ENCODE peak calls at places on chromosome 5, in ten cellular contexts. A is MM.1S, I is psoas muscle, M is AG09309, D is A549, Y is IMR-90, H is esophagus squamous epithelium, C is BJ, S is fibroblast of villous mesenchyme, V is mucosa of descending colon. W is an unnamed sample.

GRCh38 chr5:36685631-36686147 is 79.3 kb downstream of the SLC1A3 start:
- DNase-seq in S (peak), H (no peak), Y (no peak), A (peak), C (no peak), I (no peak), V (no peak), D (no peak), M (no peak), W (no peak)

GRCh38 chr5:116990010-116990409 is 415.4 kb upstream of the SEMA6A start:
- DNase-seq in M (no peak), Y (no peak), D (no peak), S (no peak), I (no peak), A (no peak), H (no peak), V (no peak), C (no peak), W (no peak)

GRCh38 chr5:165630211-165630866 is 2124.9 kb downstream of the MAT2B start:
- DNase-seq in M (no peak), H (no peak), Y (peak), V (no peak), I (no peak), S (peak), D (peak), C (no peak), A (peak), W (peak)

GRCh38 chr5:124935060-124935459 is 188.6 kb upstream of the ZNF608 start:
- DNase-seq in I (no peak), S (no peak), V (no peak), H (no peak), C (no peak), D (no peak), Y (no peak), A (peak), M (no peak), W (no peak)

GRCh38 chr5:143134269-143134668 is 269.2 kb downstream of the NR3C1 start:
- DNase-seq in V (no peak), Y (peak), H (no peak), I (no peak), D (no peak), M (no peak), S (no peak), C (no peak), A (no peak), W (no peak)

GRCh38 chr5:35009059-35009458 is 38.7 kb downstream of the AGXT2 start:
- DNase-seq in V (no peak), C (no peak), D (no peak), H (no peak), I (no peak), M (no peak), Y (peak), S (no peak), A (no peak), W (no peak)

GRCh38 chr5:178277866-178278265 is 45.3 kb upstream of the PHYKPL start:
- DNase-seq in A (no peak), D (no peak), M (no peak), H (no peak), Y (no peak), I (no peak), C (no peak), S (no peak), V (no peak), W (no peak)

GRCh38 chr5:16179511-16179935 is at the start of gene MARCHF11:
- DNase-seq in Y (no peak), C (no peak), H (no peak), A (no peak), S (no peak), M (no peak), V (no peak), I (no peak), D (no peak), W (no peak)

GRCh38 chr5:102271759-102272158 is 24.3 kb downstream of the SLCO4C1 start:
- DNase-seq in I (no peak), S (no peak), Y (no peak), A (no peak), M (no peak), H (no peak), V (no peak), C (no peak), D (no peak), W (no peak)

GRCh38 chr5:6576861-6577501 is 55.9 kb downstream of the NSUN2 start:
- DNase-seq in S (peak), H (no peak), D (peak), M (peak), C (peak), Y (peak), I (no peak), V (no peak), A (peak), W (peak)

GRCh38 chr5:20554001-20554400 is 566.0 kb upstream of the CDH18 start:
- DNase-seq in V (no peak), Y (no peak), C (no peak), I (no peak), D (no peak), H (no peak), S (no peak), A (no peak), M (no peak), W (no peak)

GRCh38 chr5:72842816-72843215 is 26.4 kb downstream of the TNPO1 start:
- DNase-seq in V (no peak), A (no peak), D (peak), C (no peak), M (no peak), S (no peak), I (no peak), H (no peak), Y (peak), W (no peak)

GRCh38 chr5:60959156-60959555 is 14.2 kb downstream of the NDUFAF2 start:
- DNase-seq in I (no peak), Y (peak), C (no peak), D (no peak), V (no peak), M (no peak), S (peak), H (no peak), A (peak), W (no peak)

GRCh38 chr5:171342362-171343111 is 33.5 kb downstream of the TLX3 start:
- DNase-seq in M (peak), D (peak), H (no peak), A (peak), S (peak), Y (peak), I (no peak), C (no peak), V (no peak), W (peak)

GRCh38 chr5:86864022-86864421 is 246.3 kb downstream of the COX7C start:
- DNase-seq in I (no peak), A (no peak), C (no peak), M (no peak), H (no peak), V (no peak), S (no peak), Y (no peak), D (no peak), W (no peak)

GRCh38 chr5:34762321-34762871 is 76.6 kb upstream of the TTC23L start:
- DNase-seq in C (peak), H (no peak), D (no peak), Y (peak), M (peak), V (no peak), S (peak), A (no peak), I (peak), W (no peak)

GRCh38 chr5:73378070-73378469 is 70.5 kb downstream of the FOXD1 start:
- DNase-seq in A (no peak), C (no peak), I (no peak), S (peak), D (no peak), H (no peak), V (no peak), Y (peak), M (no peak), W (no peak)

GRCh38 chr5:2739360-2740050 is 12.0 kb downstream of the IRX2 start:
- DNase-seq in V (no peak), M (no peak), H (no peak), D (no peak), S (no peak), I (no peak), Y (no peak), C (no peak), A (no peak), W (no peak)

GRCh38 chr5:4868140-4868735 is 271.9 kb upstream of the ADAMTS16 start:
- DNase-seq in D (peak), C (no peak), Y (no peak), S (peak), V (peak), A (peak), H (no peak), I (peak), M (no peak), W (peak)

GRCh38 chr5:97538916-97539315 is 355.9 kb upstream of the RIOK2 start:
- DNase-seq in D (no peak), H (no peak), I (no peak), A (no peak), M (no peak), C (no peak), Y (no peak), V (no peak), S (no peak), W (no peak)

GRCh38 chr5:32168460-32169033 is 5.6 kb downstream of the GOLPH3 start:
- DNase-seq in M (no peak), C (no peak), D (no peak), Y (no peak), H (no peak), I (no peak), V (no peak), S (no peak), A (no peak), W (no peak)

GRCh38 chr5:171309526-171310333 is 682 bp downstream of the TLX3 start:
- DNase-seq in I (no peak), D (no peak), H (no peak), S (no peak), A (no peak), Y (no peak), C (no peak), M (no peak), V (peak), W (no peak)

GRCh38 chr5:56737002-56737621 is 78.2 kb upstream of the MAP3K1 start:
- DNase-seq in H (no peak), A (no peak), I (no peak), D (no peak), V (no peak), M (no peak), S (peak), C (peak), Y (peak), W (no peak)

GRCh38 chr5:77180167-77181081 is 30.1 kb upstream of the PDE8B start:
- DNase-seq in Y (no peak), S (no peak), M (no peak), A (no peak), D (no peak), C (no peak), H (no peak), V (peak), I (peak), W (no peak)

GRCh38 chr5:153480401-153480800 is 10.1 kb upstream of the GRIA1 start:
- DNase-seq in V (no peak), A (no peak), D (no peak), Y (peak), M (no peak), H (no peak), C (no peak), I (no peak), S (no peak), W (no peak)

DNA sequence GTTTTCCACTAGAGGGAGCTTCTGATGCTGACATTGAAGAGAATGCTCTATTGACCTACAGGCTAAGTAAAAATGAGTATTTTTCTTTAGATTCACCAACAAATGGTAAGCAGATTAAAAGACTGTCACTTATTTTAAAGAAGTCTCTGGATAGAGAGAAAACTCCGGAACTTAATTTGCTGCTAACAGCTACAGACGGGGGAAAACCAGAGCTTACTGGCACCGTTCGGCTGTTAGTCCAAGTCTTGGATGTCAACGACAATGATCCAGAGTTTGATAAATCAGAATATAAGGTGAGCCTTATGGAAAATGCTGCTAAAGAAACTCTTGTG is 764 bp downstream of the PCDHA11 start:
- DNase-seq in A (no peak), V (no peak), M (no peak), D (no peak), H (no peak), Y (no peak), C (no peak), I (no peak), S (no peak), W (no peak)
- TF ChIP-seq CTCF in A (peak), V (no peak), M (peak), D (no peak), H (no peak), Y (no peak), C (no peak), I (no peak), S (peak), W (peak)

GRCh38 chr5:103394676-103395075 is 136.1 kb downstream of the MACIR start:
- DNase-seq in A (no peak), C (no peak), V (no peak), M (no peak), I (no peak), D (no peak), H (no peak), Y (no peak), S (peak), W (no peak)

GRCh38 chr5:103402861-103403260 is 144.3 kb downstream of the MACIR start:
- DNase-seq in V (no peak), D (no peak), Y (no peak), M (no peak), C (no peak), A (no peak), H (no peak), S (no peak), I (no peak), W (no peak)

GRCh38 chr5:103393131-103393754 is 134.7 kb downstream of the MACIR start:
- DNase-seq in M (peak), D (no peak), V (no peak), H (no peak), A (peak), I (no peak), Y (no peak), S (peak), C (peak), W (no peak)

DNA sequence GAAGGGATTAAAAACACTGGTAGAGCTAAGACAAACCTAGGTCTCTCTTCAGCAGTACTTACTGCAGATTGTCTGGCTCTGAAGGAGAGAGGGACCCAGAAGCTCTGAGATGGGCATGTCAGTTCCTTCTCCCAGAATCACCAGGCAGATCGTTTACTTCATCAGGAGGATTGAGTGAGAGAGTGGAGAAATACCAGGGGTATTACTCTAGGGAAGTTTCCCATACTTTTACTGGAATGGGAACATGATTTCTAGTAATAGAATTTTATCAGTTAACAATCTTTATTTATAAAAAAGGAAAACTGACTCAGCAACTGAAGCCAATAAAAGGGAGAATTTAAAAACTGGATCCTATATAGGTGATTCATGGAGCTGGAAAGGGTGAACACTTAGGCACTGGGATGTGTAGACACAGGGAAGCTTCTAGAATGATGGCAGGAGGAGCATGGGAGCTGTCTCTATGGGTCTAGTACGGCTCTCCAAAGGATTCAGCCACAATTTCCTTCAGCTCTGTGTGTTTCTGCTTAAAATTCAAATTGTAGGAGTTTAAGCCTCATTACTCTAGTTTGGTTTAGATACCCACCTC is 139.5 kb downstream of the MACIR start:
- DNase-seq in V (no peak), C (peak), Y (peak), S (peak), I (no peak), A (no peak), H (no peak), M (peak), D (no peak), W (no peak)
- H3K4me3 ChIP-seq in V (no peak), C (peak), Y (no peak), S (no peak), I (no peak), A (no peak), H (no peak), M (no peak), D (no peak), W (no peak)

GRCh38 chr5:38023353-38023752 is 183.5 kb upstream of the GDNF start:
- DNase-seq in S (no peak), Y (no peak), C (no peak), V (no peak), M (no peak), D (no peak), H (no peak), A (no peak), I (no peak), W (no peak)

GRCh38 chr5:38018011-38018410 is 178.2 kb upstream of the GDNF start:
- DNase-seq in Y (no peak), A (no peak), H (no peak), I (no peak), D (no peak), C (no peak), M (no peak), S (peak), V (no peak), W (no peak)

GRCh38 chr5:38022621-38023020 is 182.8 kb upstream of the GDNF start:
- DNase-seq in A (no peak), Y (no peak), M (no peak), I (no peak), S (no peak), C (no peak), V (no peak), D (no peak), H (no peak), W (no peak)

GRCh38 chr5:38029431-38030065 is 189.7 kb upstream of the GDNF start:
- DNase-seq in Y (no peak), M (no peak), H (no peak), A (no peak), V (no peak), C (no peak), S (no peak), D (no peak), I (no peak), W (no peak)

DNA sequence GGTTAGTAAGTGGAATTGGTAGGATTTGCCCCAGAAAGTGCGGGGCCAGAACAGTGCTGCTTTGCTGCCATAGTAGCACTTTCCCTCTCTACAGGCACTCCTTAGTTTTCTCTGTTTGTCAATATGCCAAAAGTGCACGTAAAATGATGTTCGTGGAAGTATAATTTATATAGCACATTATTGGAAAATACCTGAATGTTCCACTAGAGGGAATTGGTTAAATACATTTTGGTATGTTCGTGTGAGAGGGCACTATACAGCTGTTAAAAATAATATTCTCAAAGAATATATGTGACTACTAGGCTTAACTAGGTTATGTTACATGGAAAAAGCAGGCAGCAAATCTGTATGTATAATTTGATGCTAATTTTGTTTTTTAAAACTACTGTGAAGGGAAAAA is 184.0 kb upstream of the GDNF start:
- DNase-seq in M (no peak), D (no peak), I (no peak), Y (no peak), H (no peak), A (no peak), S (peak), C (no peak), V (no peak), W (peak)
- TF ChIP-seq CTCF in M (no peak), D (no peak), I (peak), Y (peak), H (no peak), A (peak), S (peak), C (no peak), V (no peak), W (peak)

GRCh38 chr5:99022250-99022649 is 93.4 kb upstream of the CHD1 start:
- DNase-seq in S (no peak), M (no peak), I (no peak), V (no peak), D (no peak), H (no peak), A (no peak), C (no peak), Y (no peak), W (no peak)

GRCh38 chr5:99029172-99029571 is 100.4 kb upstream of the CHD1 start:
- DNase-seq in C (no peak), D (no peak), A (no peak), Y (no peak), I (no peak), V (no peak), S (no peak), H (no peak), M (no peak), W (no peak)

GRCh38 chr5:99019812-99020697 is 91.2 kb upstream of the CHD1 start:
- DNase-seq in V (no peak), D (no peak), Y (peak), S (peak), C (peak), A (no peak), H (no peak), M (peak), I (no peak), W (peak)

GRCh38 chr5:99020698-99021048 is 91.9 kb upstream of the CHD1 start:
- DNase-seq in Y (no peak), A (no peak), I (no peak), C (no peak), D (no peak), M (no peak), S (peak), V (no peak), H (no peak), W (no peak)

DNA sequence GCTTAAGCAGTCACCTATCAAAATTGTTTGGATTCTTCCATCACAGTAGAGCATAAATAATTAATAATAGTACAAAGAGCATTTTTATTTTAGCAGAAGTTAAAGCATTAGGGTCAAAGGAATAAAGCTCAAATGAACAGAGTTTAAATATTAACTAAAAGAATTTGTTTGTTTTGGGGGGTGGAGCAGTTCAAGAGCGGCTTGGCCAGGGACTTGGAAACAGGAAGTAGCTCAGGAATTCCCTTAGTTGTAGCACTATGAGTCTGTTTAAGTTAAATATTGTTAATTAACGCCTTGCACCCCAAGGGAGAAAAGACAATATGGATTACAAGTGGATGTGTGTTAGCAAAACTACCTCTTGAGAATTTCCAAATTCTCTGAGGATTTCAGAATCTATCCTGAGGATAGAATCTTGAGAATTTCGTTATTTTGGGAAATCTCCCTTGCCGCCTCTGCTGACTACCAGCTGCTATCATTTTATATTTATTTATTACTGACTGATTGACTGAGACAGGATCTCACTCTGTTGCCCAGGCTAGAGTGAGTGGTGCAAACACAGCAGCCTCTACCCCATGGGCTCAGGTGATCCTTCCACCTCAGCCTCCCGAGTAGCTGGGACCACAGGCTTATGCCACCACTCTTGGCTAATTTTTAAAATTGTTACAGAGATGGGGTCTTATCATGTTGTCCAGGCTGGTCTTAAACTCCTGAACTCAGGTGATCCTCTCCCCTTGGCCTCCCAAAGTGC is 96.7 kb upstream of the CHD1 start:
- DNase-seq in D (no peak), A (no peak), H (no peak), M (no peak), S (peak), V (no peak), C (no peak), I (no peak), Y (no peak), W (no peak)
- H3K4me3 ChIP-seq in D (no peak), A (no peak), H (no peak), M (no peak), S (no peak), V (no peak), C (no peak), I (no peak), Y (no peak), W (no peak)

W was measured in LNCaP clone FGC.